ENCODE peak calls at places on chromosomes 12 and 14, in four cellular contexts. One of them, this sample, is unnamed.
A peak's percentile ranks its signal among the peaks of the same experiment; 100 is the strongest.

GRCh38 chr12:20560935-20561334 is 134.2 kb upstream of the SLCO1C1 start:
- DNase-seq in CD8-positive, alpha-beta memory T cell: no peak
- DNase-seq in right lobe of liver: no peak
- DNase-seq in mammary epithelial cell: no peak
- DNase-seq in this sample: no peak

GRCh38 chr14:23175823-23176222 is 7.6 kb downstream of the SLC7A8 start:
- DNase-seq in right lobe of liver: no peak
- DNase-seq in mammary epithelial cell: peak; percentile 58
- DNase-seq in CD8-positive, alpha-beta memory T cell: no peak
- DNase-seq in this sample: no peak

GRCh38 chr14:62706217-62706616 is 339.0 kb downstream of the KCNH5 start:
- DNase-seq in CD8-positive, alpha-beta memory T cell: no peak
- DNase-seq in right lobe of liver: no peak
- DNase-seq in mammary epithelial cell: no peak
- DNase-seq in this sample: no peak

GRCh38 chr14:81868172-81868571 is 334.5 kb upstream of the SEL1L start:
- DNase-seq in mammary epithelial cell: no peak
- DNase-seq in CD8-positive, alpha-beta memory T cell: no peak
- DNase-seq in right lobe of liver: no peak
- DNase-seq in this sample: peak; percentile 16

GRCh38 chr12:71183018-71183417 is 25.2 kb upstream of the TSPAN8 start:
- DNase-seq in CD8-positive, alpha-beta memory T cell: no peak
- DNase-seq in mammary epithelial cell: peak; percentile 58
- DNase-seq in right lobe of liver: no peak
- DNase-seq in this sample: no peak

GRCh38 chr12:43638786-43639185 is 86.8 kb upstream of the ADAMTS20 start:
- DNase-seq in CD8-positive, alpha-beta memory T cell: no peak
- DNase-seq in right lobe of liver: no peak
- DNase-seq in mammary epithelial cell: peak; percentile 78
- DNase-seq in this sample: no peak

GRCh38 chr14:104105071-104105821 is 19.7 kb downstream of the ASPG start:
- DNase-seq in mammary epithelial cell: no peak
- DNase-seq in CD8-positive, alpha-beta memory T cell: no peak
- DNase-seq in right lobe of liver: peak; percentile 14
- DNase-seq in this sample: no peak

GRCh38 chr14:98290596-98290995 is 981.4 kb downstream of the BCL11B start:
- DNase-seq in right lobe of liver: no peak
- DNase-seq in mammary epithelial cell: peak; percentile 75
- DNase-seq in CD8-positive, alpha-beta memory T cell: no peak
- DNase-seq in this sample: no peak

GRCh38 chr14:44404021-44404420 is 103.1 kb downstream of the FSCB start:
- DNase-seq in CD8-positive, alpha-beta memory T cell: no peak
- DNase-seq in right lobe of liver: no peak
- DNase-seq in mammary epithelial cell: peak; percentile 20
- DNase-seq in this sample: no peak

GRCh38 chr14:77707355-77707723 is 484 bp downstream of the ALKBH1 start:
- DNase-seq in right lobe of liver: peak; percentile 31
- DNase-seq in mammary epithelial cell: peak; percentile 41
- DNase-seq in CD8-positive, alpha-beta memory T cell: no peak
- DNase-seq in this sample: peak; percentile 65

GRCh38 chr12:6267007-6267721 is 43.3 kb upstream of the PLEKHG6 start:
- DNase-seq in CD8-positive, alpha-beta memory T cell: no peak
- DNase-seq in mammary epithelial cell: peak; percentile 84
- DNase-seq in right lobe of liver: no peak
- DNase-seq in this sample: no peak

GRCh38 chr12:117582135-117582784 is 220.8 kb upstream of the NOS1 start:
- DNase-seq in CD8-positive, alpha-beta memory T cell: no peak
- DNase-seq in mammary epithelial cell: no peak
- DNase-seq in right lobe of liver: no peak
- DNase-seq in this sample: no peak

GRCh38 chr12:3311491-3312103 is 179.4 kb upstream of the PRMT8 start:
- DNase-seq in mammary epithelial cell: peak; percentile 35
- DNase-seq in right lobe of liver: no peak
- DNase-seq in CD8-positive, alpha-beta memory T cell: no peak
- DNase-seq in this sample: no peak

GRCh38 chr12:93108958-93109357 is 179.9 kb upstream of the EEA1 start:
- DNase-seq in CD8-positive, alpha-beta memory T cell: no peak
- DNase-seq in right lobe of liver: no peak
- DNase-seq in mammary epithelial cell: no peak
- DNase-seq in this sample: no peak

GRCh38 chr12:129927316-129927900 is 23.6 kb upstream of the TMEM132D start:
- DNase-seq in right lobe of liver: no peak
- DNase-seq in CD8-positive, alpha-beta memory T cell: no peak
- DNase-seq in mammary epithelial cell: no peak
- DNase-seq in this sample: no peak

GRCh38 chr12:94092516-94093241 is 55.7 kb upstream of the PLXNC1 start:
- DNase-seq in mammary epithelial cell: peak; percentile 77
- DNase-seq in CD8-positive, alpha-beta memory T cell: no peak
- DNase-seq in right lobe of liver: no peak
- DNase-seq in this sample: no peak

GRCh38 chr14:99007795-99008194 is 264.2 kb downstream of the BCL11B start:
- DNase-seq in right lobe of liver: no peak
- DNase-seq in CD8-positive, alpha-beta memory T cell: no peak
- DNase-seq in mammary epithelial cell: no peak
- DNase-seq in this sample: no peak

GRCh38 chr12:96636895-96637294 is 147.5 kb downstream of the CFAP54 start:
- DNase-seq in mammary epithelial cell: no peak
- DNase-seq in CD8-positive, alpha-beta memory T cell: no peak
- DNase-seq in right lobe of liver: no peak
- DNase-seq in this sample: no peak

GRCh38 chr12:121001841-121002483 is 14.3 kb downstream of the C12orf43 start:
- DNase-seq in CD8-positive, alpha-beta memory T cell: no peak
- DNase-seq in right lobe of liver: no peak
- DNase-seq in mammary epithelial cell: no peak
- DNase-seq in this sample: no peak

GRCh38 chr12:22543246-22544037 is 900 bp downstream of the C2CD5 start:
- DNase-seq in CD8-positive, alpha-beta memory T cell: peak; percentile 51
- DNase-seq in right lobe of liver: peak; percentile 73
- DNase-seq in mammary epithelial cell: peak; percentile 53
- DNase-seq in this sample: no peak

GRCh38 chr12:57227315-57228115 is 2.0 kb upstream of the SHMT2 start:
- DNase-seq in right lobe of liver: no peak
- DNase-seq in mammary epithelial cell: peak; percentile 60
- DNase-seq in CD8-positive, alpha-beta memory T cell: no peak
- DNase-seq in this sample: no peak
- H3K27me3 ChIP-seq in right lobe of liver: no peaks in the 10 kb centered on the region
- H3K27me3 ChIP-seq in mammary epithelial cell: no peaks in the 10 kb centered on the region
- H3K27me3 ChIP-seq in CD8-positive, alpha-beta memory T cell: peaks cover 43% of the 10 kb centered on the region
- H3K27me3 ChIP-seq in this sample: peaks cover 49% of the 10 kb centered on the region

GRCh38 chr12:107791465-107792089 is 17.1 kb downstream of the ASCL4 start:
- DNase-seq in right lobe of liver: no peak
- DNase-seq in CD8-positive, alpha-beta memory T cell: no peak
- DNase-seq in mammary epithelial cell: no peak
- DNase-seq in this sample: no peak
- H3K27me3 ChIP-seq in right lobe of liver: no peaks in the 10 kb centered on the region
- H3K27me3 ChIP-seq in CD8-positive, alpha-beta memory T cell: no peaks in the 10 kb centered on the region
- H3K27me3 ChIP-seq in mammary epithelial cell: peaks cover 2% of the 10 kb centered on the region
- H3K27me3 ChIP-seq in this sample: peaks cover 1% of the 10 kb centered on the region

GRCh38 chr12:109304485-109304884 is 4.6 kb downstream of the FOXN4 start:
- DNase-seq in mammary epithelial cell: no peak
- DNase-seq in CD8-positive, alpha-beta memory T cell: no peak
- DNase-seq in right lobe of liver: no peak
- DNase-seq in this sample: peak; percentile 39
- H3K27me3 ChIP-seq in mammary epithelial cell: peaks cover 15% of the 10 kb centered on the region
- H3K27me3 ChIP-seq in CD8-positive, alpha-beta memory T cell: peaks cover 13% of the 10 kb centered on the region
- H3K27me3 ChIP-seq in right lobe of liver: no peaks in the 10 kb centered on the region
- H3K27me3 ChIP-seq in this sample: peaks cover 18% of the 10 kb centered on the region

GRCh38 chr12:115973066-115973465 is 304.4 kb downstream of the MED13L start:
- DNase-seq in CD8-positive, alpha-beta memory T cell: no peak
- DNase-seq in right lobe of liver: no peak
- DNase-seq in mammary epithelial cell: no peak
- DNase-seq in this sample: no peak
- H3K27me3 ChIP-seq in CD8-positive, alpha-beta memory T cell: no peaks in the 10 kb centered on the region
- H3K27me3 ChIP-seq in right lobe of liver: no peaks in the 10 kb centered on the region
- H3K27me3 ChIP-seq in mammary epithelial cell: no peaks in the 10 kb centered on the region
- H3K27me3 ChIP-seq in this sample: no peaks in the 10 kb centered on the region

DNA sequence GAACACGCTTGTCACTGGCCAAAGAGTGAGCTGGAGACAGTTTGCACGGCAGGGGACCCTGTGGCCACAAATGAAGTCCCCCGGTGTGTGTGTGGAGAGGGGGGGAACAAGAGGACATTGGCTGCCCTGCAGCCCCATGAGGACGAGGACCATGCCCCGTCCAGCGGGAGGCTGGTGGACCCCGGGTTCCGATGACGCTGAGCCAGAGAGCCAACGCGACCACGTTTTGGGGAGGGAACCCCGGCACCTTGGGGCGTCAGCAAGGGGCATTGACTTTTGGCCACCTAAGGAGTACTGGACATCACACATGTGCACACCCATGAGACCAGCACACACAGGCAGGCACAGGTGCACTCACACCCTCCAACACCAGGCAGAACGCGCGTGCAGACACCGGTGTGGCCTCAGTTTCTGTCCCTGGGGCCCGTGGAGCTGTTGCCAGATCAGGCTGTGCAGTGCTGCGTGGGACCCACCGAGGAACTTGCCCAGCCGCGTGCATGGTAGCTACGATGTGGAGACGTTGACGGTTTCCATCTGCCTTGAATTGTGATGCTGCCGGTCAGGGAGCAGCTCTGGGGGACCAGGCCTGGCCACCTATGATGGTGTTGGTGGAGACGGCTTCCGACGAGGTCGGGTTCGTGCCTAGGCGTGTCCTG is 26.5 kb downstream of the NOC4L start:
- DNase-seq in mammary epithelial cell: no peak
- DNase-seq in CD8-positive, alpha-beta memory T cell: no peak
- DNase-seq in right lobe of liver: peak; percentile 18
- DNase-seq in this sample: no peak
- H3K27me3 ChIP-seq in mammary epithelial cell: peaks cover 7% of the 10 kb centered on the region
- H3K27me3 ChIP-seq in CD8-positive, alpha-beta memory T cell: peaks cover 5% of the 10 kb centered on the region
- H3K27me3 ChIP-seq in right lobe of liver: no peaks in the 10 kb centered on the region
- H3K27me3 ChIP-seq in this sample: peaks cover 1% of the 10 kb centered on the region

GRCh38 chr12:5044420-5045295 is 979 bp downstream of the KCNA5 start:
- DNase-seq in CD8-positive, alpha-beta memory T cell: no peak
- DNase-seq in mammary epithelial cell: no peak
- DNase-seq in right lobe of liver: no peak
- DNase-seq in this sample: peak; percentile 48
- H3K27me3 ChIP-seq in CD8-positive, alpha-beta memory T cell: no peaks in the 10 kb centered on the region
- H3K27me3 ChIP-seq in mammary epithelial cell: peaks cover 23% of the 10 kb centered on the region
- H3K27me3 ChIP-seq in right lobe of liver: no peaks in the 10 kb centered on the region
- H3K27me3 ChIP-seq in this sample: peaks cover 50% of the 10 kb centered on the region

DNA sequence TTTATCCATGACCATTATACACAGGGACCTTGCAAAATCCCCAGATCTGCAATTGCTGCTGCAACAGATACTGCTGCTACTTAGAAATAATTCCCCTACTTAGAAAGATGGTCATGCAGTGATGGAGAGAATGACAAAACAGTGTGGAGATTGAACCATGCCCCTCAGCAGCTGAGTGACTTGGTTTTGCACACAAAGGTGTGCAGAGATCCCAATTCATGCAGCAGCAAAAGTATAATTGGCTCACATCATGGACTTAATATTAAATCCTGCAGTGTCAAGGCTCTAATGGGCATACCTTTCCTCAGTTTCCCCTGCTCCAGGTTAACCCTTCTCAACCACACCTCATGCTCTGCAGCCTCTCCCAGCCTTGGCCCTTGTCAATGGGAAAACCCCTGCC is 3.0 kb upstream of the KRT78 start:
- DNase-seq in CD8-positive, alpha-beta memory T cell: no peak
- DNase-seq in mammary epithelial cell: no peak
- DNase-seq in right lobe of liver: no peak
- DNase-seq in this sample: no peak
- H3K27me3 ChIP-seq in CD8-positive, alpha-beta memory T cell: no peaks in the 10 kb centered on the region
- H3K27me3 ChIP-seq in mammary epithelial cell: no peaks in the 10 kb centered on the region
- H3K27me3 ChIP-seq in right lobe of liver: no peaks in the 10 kb centered on the region
- H3K27me3 ChIP-seq in this sample: no peaks in the 10 kb centered on the region

This sample was measured in H7.